ENCODE peak calls at places on chromosomes 6 and 20, in seven cellular contexts. N is activated T-cell treated with anti-CD3 and anti-CD28 coated beads for 48 hours, X is NCI-H510A treated with DMSO at 0.1 percent for 48 hours, A is NCI-H1105 treated with DMSO at 0.1 percent for 48 hours, J is H7, G is EL, I is right cardiac atrium. W is an unnamed sample.

GRCh38 chr6:98941319-98941718 is 6.4 kb downstream of the FBXL4 start:
- DNase-seq in A (no peak), X (no peak), I (no peak), G (no peak), J (no peak), N (no peak), W (no peak)

GRCh38 chr6:18212231-18212630 is 52.1 kb downstream of the DEK start:
- DNase-seq in A (no peak), G (no peak), X (no peak), J (no peak), I (no peak), N (no peak), W (no peak)

GRCh38 chr20:25197173-25197869 is 1.8 kb downstream of the ENTPD6 start:
- DNase-seq in I (no peak), A (peak), X (peak), J (no peak), N (no peak), G (no peak), W (no peak)

GRCh38 chr20:24705486-24705885 is 236.1 kb downstream of the SYNDIG1 start:
- DNase-seq in X (no peak), A (no peak), J (no peak), I (no peak), G (no peak), N (no peak), W (no peak)

GRCh38 chr20:61813791-61814190 is 251.9 kb downstream of the TAF4 start:
- DNase-seq in X (no peak), G (no peak), N (no peak), J (peak), I (no peak), A (no peak), W (no peak)

GRCh38 chr20:57405236-57406016 is 14.2 kb downstream of the RBM38 start:
- DNase-seq in J (no peak), I (no peak), A (no peak), N (no peak), X (no peak), G (no peak), W (no peak)

GRCh38 chr6:82775989-82776388 is 289.7 kb downstream of the UBE3D start:
- DNase-seq in J (no peak), X (no peak), A (no peak), I (no peak), N (no peak), G (no peak), W (no peak)

GRCh38 chr6:136774228-136775041 is 17.8 kb downstream of the MAP3K5 start:
- DNase-seq in G (peak), J (no peak), A (no peak), X (peak), N (no peak), I (no peak), W (no peak)

GRCh38 chr20:19451591-19452295 is 239.3 kb downstream of the SLC24A3 start:
- DNase-seq in N (no peak), G (no peak), X (no peak), I (no peak), J (no peak), A (no peak), W (no peak)

GRCh38 chr20:25739615-25740320 is 43.1 kb upstream of the ZNF337 start:
- DNase-seq in G (peak), N (no peak), A (no peak), I (no peak), X (no peak), J (no peak), W (no peak)

GRCh38 chr6:31633447-31633846 is 12.9 kb downstream of the PRRC2A start:
- DNase-seq in A (no peak), X (no peak), I (no peak), N (no peak), J (no peak), G (no peak), W (no peak)

GRCh38 chr6:136209496-136209895 is 40.6 kb downstream of the MTFR2 start:
- DNase-seq in N (no peak), I (no peak), A (no peak), X (no peak), J (no peak), G (no peak), W (no peak)

GRCh38 chr6:5782783-5783567 is 223.8 kb downstream of the NRN1 start:
- DNase-seq in J (peak), A (peak), N (no peak), X (peak), G (no peak), I (peak), W (no peak)

W was measured in SK-N-MC.